ENCODE peak calls at places on chromosomes 16 and 17, in seven cellular contexts. J, A, V, P, R, Z and W are unnamed samples.

GRCh38 chr17:57911834-57912673 is 43.2 kb downstream of the CUEDC1 start:
- DNase-seq in J (no peak), A (peak), V (peak), P (no peak), R (peak), Z (no peak), W (no peak)

GRCh38 chr17:62892069-62892675 is 73.9 kb upstream of the TANC2 start:
- DNase-seq in J (no peak), A (no peak), V (no peak), P (no peak), R (no peak), Z (no peak), W (no peak)

GRCh38 chr16:88382491-88383400 is at the start of gene ZNF469:
- DNase-seq in J (no peak), A (peak), V (peak), P (no peak), R (peak), Z (peak), W (no peak)

GRCh38 chr16:3536271-3536671 is 35.5 kb downstream of the CLUAP1 start:
- DNase-seq in J (no peak), A (no peak), V (no peak), P (no peak), R (peak), Z (peak), W (no peak)

GRCh38 chr16:13109171-13109570 is 207.8 kb downstream of the SHISA9 start:
- DNase-seq in J (no peak), A (no peak), V (no peak), P (no peak), R (no peak), Z (no peak), W (no peak)

GRCh38 chr17:42098747-42099399 is 600 bp upstream of the ZNF385C start:
- DNase-seq in J (no peak), A (no peak), V (no peak), P (no peak), R (no peak), Z (no peak), W (no peak)

GRCh38 chr16:74999208-74999682 is 421 bp downstream of the ZNRF1 start:
- DNase-seq in J (peak), A (no peak), V (no peak), P (peak), R (no peak), Z (no peak), W (no peak)

GRCh38 chr16:76428858-76429257 is 151.7 kb downstream of the CNTNAP4 start:
- DNase-seq in J (no peak), A (peak), V (no peak), P (peak), R (no peak), Z (no peak), W (no peak)

GRCh38 chr16:27314986-27315332 is 1.2 kb downstream of the IL4R start:
- DNase-seq in J (no peak), A (no peak), V (no peak), P (no peak), R (no peak), Z (no peak), W (no peak)

GRCh38 chr17:43021739-43022512 is at the start of gene VAT1:
- DNase-seq in J (peak), A (peak), V (peak), P (peak), R (peak), Z (peak), W (no peak)

GRCh38 chr17:75876190-75876937 is 2.0 kb downstream of the TRIM47 start:
- DNase-seq in J (no peak), A (peak), V (peak), P (peak), R (no peak), Z (no peak), W (no peak)

GRCh38 chr17:72139213-72139612 is 18.4 kb downstream of the SOX9 start:
- DNase-seq in J (no peak), A (no peak), V (no peak), P (no peak), R (no peak), Z (peak), W (no peak)

GRCh38 chr17:42078396-42079042 is 19.8 kb downstream of the ZNF385C start:
- DNase-seq in J (no peak), A (no peak), V (no peak), P (no peak), R (no peak), Z (no peak), W (no peak)

GRCh38 chr17:75288784-75289121 is 480 bp downstream of the SLC25A19 start:
- DNase-seq in J (peak), A (no peak), V (peak), P (peak), R (no peak), Z (no peak), W (no peak)

GRCh38 chr16:47132310-47132709 is 11.4 kb downstream of the NETO2 start:
- DNase-seq in J (no peak), A (no peak), V (no peak), P (no peak), R (no peak), Z (peak), W (no peak)
- TF ChIP-seq CTCF in J (no peak), A (no peak), V (no peak), P (no peak), R (no peak), Z (no peak), W (no peak)

DNA sequence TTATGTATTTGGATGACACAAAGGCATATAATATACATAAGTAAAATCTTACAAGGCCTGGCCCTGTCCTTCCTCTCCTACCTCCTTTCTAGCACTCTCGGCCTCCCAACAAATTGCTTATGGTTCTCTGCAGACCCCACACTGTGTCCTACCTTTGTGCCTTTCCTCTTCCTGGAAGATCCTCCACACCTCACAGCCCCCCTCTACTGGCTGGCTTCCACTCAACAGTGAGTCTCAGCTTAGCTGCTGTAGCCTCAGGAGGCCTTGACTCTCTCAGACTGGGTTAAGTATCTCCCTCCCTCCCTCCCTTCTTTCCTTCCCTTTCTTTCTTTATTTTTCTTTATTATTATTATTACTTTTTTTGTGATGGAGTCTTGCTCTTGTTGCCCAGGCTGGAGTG is 8.3 kb upstream of the SLC52A1 start:
- DNase-seq in J (no peak), A (no peak), V (no peak), P (no peak), R (no peak), Z (no peak), W (no peak)
- TF ChIP-seq CTCF in J (no peak), A (no peak), V (no peak), P (no peak), R (no peak), Z (no peak), W (no peak)

GRCh38 chr17:49587366-49588073 is 11.8 kb downstream of the NXPH3 start:
- DNase-seq in J (no peak), A (no peak), V (no peak), P (no peak), R (no peak), Z (no peak), W (no peak)

GRCh38 chr17:49582789-49583188 is 7.1 kb downstream of the NXPH3 start:
- DNase-seq in J (no peak), A (no peak), V (no peak), P (no peak), R (no peak), Z (peak), W (no peak)

GRCh38 chr17:49583226-49583625 is 7.6 kb downstream of the NXPH3 start:
- DNase-seq in J (no peak), A (no peak), V (no peak), P (no peak), R (no peak), Z (no peak), W (no peak)

GRCh38 chr17:49583889-49584288 is 8.2 kb downstream of the NXPH3 start:
- DNase-seq in J (no peak), A (no peak), V (no peak), P (no peak), R (no peak), Z (no peak), W (no peak)

GRCh38 chr17:49585422-49586027 is 9.9 kb downstream of the NXPH3 start:
- DNase-seq in J (no peak), A (peak), V (no peak), P (no peak), R (no peak), Z (no peak), W (no peak)
- TF ChIP-seq CTCF in J (peak), A (no peak), V (no peak), P (no peak), R (peak), Z (peak), W (peak)

DNA sequence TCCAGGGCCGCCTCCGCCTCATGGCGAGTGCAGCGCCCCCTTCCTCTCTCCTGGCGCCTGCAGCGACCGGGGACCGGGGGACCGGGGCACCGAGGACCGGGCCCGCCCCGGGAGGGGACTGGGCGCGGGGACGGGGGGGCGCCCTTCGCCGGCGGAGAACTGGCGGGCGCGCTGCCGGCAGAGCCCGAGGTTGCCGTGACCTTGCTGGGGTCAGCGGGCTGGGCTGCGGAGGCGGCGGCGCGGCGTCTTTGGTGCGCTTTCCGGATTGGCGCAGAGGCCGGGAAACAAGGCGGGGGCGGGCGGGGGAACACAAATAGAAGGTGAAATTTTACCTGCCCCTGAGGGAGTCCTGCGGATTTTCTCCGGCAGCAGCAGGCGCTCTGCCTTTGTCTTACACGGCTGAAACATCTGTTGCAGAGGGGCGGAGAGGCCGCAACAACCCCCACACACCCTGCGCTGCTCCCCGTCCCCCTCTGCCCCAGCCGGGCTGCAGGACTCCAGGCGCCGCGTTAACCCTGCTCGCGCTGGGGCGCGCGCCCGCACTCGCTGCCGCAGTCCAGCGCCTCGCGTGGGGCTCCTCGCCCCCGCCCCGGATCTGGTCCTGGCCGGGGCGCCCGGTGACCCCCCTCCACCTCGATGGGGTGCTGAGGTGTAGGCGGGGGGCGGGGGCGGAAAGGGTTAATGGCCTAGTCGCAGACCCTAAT is 53.5 kb downstream of the SREBF1 start:
- DNase-seq in J (peak), A (no peak), V (peak), P (peak), R (no peak), Z (no peak), W (no peak)
- TF ChIP-seq CTCF in J (peak), A (no peak), V (no peak), P (peak), R (no peak), Z (no peak), W (peak)

GRCh38 chr16:56868175-56868574 is 3.2 kb downstream of the SLC12A3 start:
- DNase-seq in J (no peak), A (no peak), V (no peak), P (no peak), R (no peak), Z (no peak), W (no peak)

GRCh38 chr16:56870271-56870888 is 5.4 kb downstream of the SLC12A3 start:
- DNase-seq in J (no peak), A (no peak), V (no peak), P (no peak), R (no peak), Z (no peak), W (no peak)

GRCh38 chr16:56869513-56870270 is 4.7 kb downstream of the SLC12A3 start:
- DNase-seq in J (no peak), A (peak), V (no peak), P (peak), R (no peak), Z (no peak), W (no peak)

GRCh38 chr16:56872863-56873391 is 7.9 kb downstream of the SLC12A3 start:
- DNase-seq in J (no peak), A (no peak), V (no peak), P (no peak), R (no peak), Z (no peak), W (no peak)

DNA sequence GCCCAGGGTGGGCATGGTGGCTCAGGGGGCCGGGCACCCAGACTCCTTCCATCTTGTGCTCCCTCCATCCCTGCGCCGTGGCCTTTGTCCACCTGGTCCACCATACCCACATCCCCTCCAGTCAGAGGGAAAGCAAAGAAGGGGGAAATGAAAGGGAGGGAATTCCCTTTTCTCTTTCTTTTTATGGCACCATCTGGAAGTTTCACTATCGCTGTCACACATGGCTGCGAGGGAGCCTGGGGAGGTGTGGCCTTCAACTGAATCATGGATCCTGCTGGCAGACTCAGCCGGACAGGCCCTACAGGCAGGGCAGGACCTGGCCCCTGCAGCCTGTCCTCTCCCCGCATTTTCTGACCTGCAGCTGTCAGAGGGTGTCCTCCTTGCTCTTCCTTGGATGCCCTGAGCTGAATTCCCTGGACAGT is 6.2 kb downstream of the SLC12A3 start:
- DNase-seq in J (no peak), A (peak), V (peak), P (peak), R (peak), Z (peak), W (no peak)
- TF ChIP-seq CTCF in J (no peak), A (no peak), V (no peak), P (no peak), R (peak), Z (peak), W (peak)